ENCODE peak calls at places on chromosomes 4 and X, in five cellular contexts. One of them, this sample, is unnamed.

GRCh38 chrX:139058831-139059495 is 347.4 kb upstream of the FGF13 start:
- ATAC-seq in activated T-cell treated with anti-CD3 and anti-CD28 coated beads, Interleukin-2, amount 50 U/mL, for 4 hours: peak; percentile 38
- ATAC-seq in omental fat pad: no peak
- ATAC-seq in WTC11: no peak
- ATAC-seq in activated naive CD4-positive, alpha-beta T cell treated with anti-CD3 and anti-CD28 coated beads, Interleukin-2, amount 50 U/mL, for 72 hours: peak; percentile 55
- ATAC-seq in this sample: peak; percentile 39

GRCh38 chrX:107683124-107683895 is 55.0 kb downstream of the PRPS1 start:
- ATAC-seq in activated naive CD4-positive, alpha-beta T cell treated with anti-CD3 and anti-CD28 coated beads, Interleukin-2, amount 50 U/mL, for 72 hours: no peak
- ATAC-seq in activated T-cell treated with anti-CD3 and anti-CD28 coated beads, Interleukin-2, amount 50 U/mL, for 4 hours: no peak
- ATAC-seq in omental fat pad: peak; percentile 29
- ATAC-seq in WTC11: no peak
- ATAC-seq in this sample: no peak

GRCh38 chrX:36445576-36445975 is 526.0 kb downstream of the CFAP47 start:
- ATAC-seq in WTC11: no peak
- ATAC-seq in activated T-cell treated with anti-CD3 and anti-CD28 coated beads, Interleukin-2, amount 50 U/mL, for 4 hours: no peak
- ATAC-seq in activated naive CD4-positive, alpha-beta T cell treated with anti-CD3 and anti-CD28 coated beads, Interleukin-2, amount 50 U/mL, for 72 hours: no peak
- ATAC-seq in omental fat pad: no peak
- ATAC-seq in this sample: no peak

GRCh38 chr4:83356899-83357661 is 22.4 kb upstream of the HPSE start:
- ATAC-seq in WTC11: no peak
- ATAC-seq in omental fat pad: peak; percentile 85
- ATAC-seq in activated T-cell treated with anti-CD3 and anti-CD28 coated beads, Interleukin-2, amount 50 U/mL, for 4 hours: peak; percentile 93
- ATAC-seq in activated naive CD4-positive, alpha-beta T cell treated with anti-CD3 and anti-CD28 coated beads, Interleukin-2, amount 50 U/mL, for 72 hours: peak; percentile 97
- ATAC-seq in this sample: peak; percentile 95

GRCh38 chrX:53000447-53001208 is 42.3 kb upstream of the FAM156A start:
- ATAC-seq in activated naive CD4-positive, alpha-beta T cell treated with anti-CD3 and anti-CD28 coated beads, Interleukin-2, amount 50 U/mL, for 72 hours: no peak
- ATAC-seq in WTC11: no peak
- ATAC-seq in activated T-cell treated with anti-CD3 and anti-CD28 coated beads, Interleukin-2, amount 50 U/mL, for 4 hours: peak; percentile 30
- ATAC-seq in omental fat pad: no peak
- ATAC-seq in this sample: no peak

GRCh38 chr4:8402181-8402597 is 38.3 kb downstream of the ACOX3 start:
- ATAC-seq in WTC11: no peak
- ATAC-seq in activated T-cell treated with anti-CD3 and anti-CD28 coated beads, Interleukin-2, amount 50 U/mL, for 4 hours: no peak
- ATAC-seq in omental fat pad: no peak
- ATAC-seq in activated naive CD4-positive, alpha-beta T cell treated with anti-CD3 and anti-CD28 coated beads, Interleukin-2, amount 50 U/mL, for 72 hours: no peak
- ATAC-seq in this sample: no peak

GRCh38 chr4:184782731-184783472 is 42.9 kb downstream of the ACSL1 start:
- ATAC-seq in activated T-cell treated with anti-CD3 and anti-CD28 coated beads, Interleukin-2, amount 50 U/mL, for 4 hours: peak; percentile 32
- ATAC-seq in WTC11: peak; percentile 69
- ATAC-seq in omental fat pad: no peak
- ATAC-seq in activated naive CD4-positive, alpha-beta T cell treated with anti-CD3 and anti-CD28 coated beads, Interleukin-2, amount 50 U/mL, for 72 hours: peak; percentile 11
- ATAC-seq in this sample: no peak

GRCh38 chr4:162497564-162498167 is 333.9 kb upstream of the FSTL5 start:
- ATAC-seq in WTC11: peak; percentile 36
- ATAC-seq in activated naive CD4-positive, alpha-beta T cell treated with anti-CD3 and anti-CD28 coated beads, Interleukin-2, amount 50 U/mL, for 72 hours: peak; percentile 72
- ATAC-seq in activated T-cell treated with anti-CD3 and anti-CD28 coated beads, Interleukin-2, amount 50 U/mL, for 4 hours: no peak
- ATAC-seq in omental fat pad: no peak
- ATAC-seq in this sample: peak; percentile 42

GRCh38 chr4:159317203-159317602 is 214.3 kb downstream of the RAPGEF2 start:
- ATAC-seq in activated naive CD4-positive, alpha-beta T cell treated with anti-CD3 and anti-CD28 coated beads, Interleukin-2, amount 50 U/mL, for 72 hours: no peak
- ATAC-seq in WTC11: no peak
- ATAC-seq in activated T-cell treated with anti-CD3 and anti-CD28 coated beads, Interleukin-2, amount 50 U/mL, for 4 hours: no peak
- ATAC-seq in omental fat pad: no peak
- ATAC-seq in this sample: no peak

GRCh38 chr4:52052475-52052780 is 1.3 kb downstream of the SPATA18 start:
- ATAC-seq in WTC11: peak; percentile 3
- ATAC-seq in activated naive CD4-positive, alpha-beta T cell treated with anti-CD3 and anti-CD28 coated beads, Interleukin-2, amount 50 U/mL, for 72 hours: no peak
- ATAC-seq in omental fat pad: no peak
- ATAC-seq in activated T-cell treated with anti-CD3 and anti-CD28 coated beads, Interleukin-2, amount 50 U/mL, for 4 hours: no peak
- ATAC-seq in this sample: no peak

GRCh38 chrX:19625612-19626011 is 110.3 kb upstream of the MAP3K15 start:
- ATAC-seq in activated T-cell treated with anti-CD3 and anti-CD28 coated beads, Interleukin-2, amount 50 U/mL, for 4 hours: peak; percentile 75
- ATAC-seq in omental fat pad: no peak
- ATAC-seq in activated naive CD4-positive, alpha-beta T cell treated with anti-CD3 and anti-CD28 coated beads, Interleukin-2, amount 50 U/mL, for 72 hours: peak; percentile 87
- ATAC-seq in WTC11: no peak
- ATAC-seq in this sample: peak; percentile 78